ENCODE peak calls at places on chromosomes 16 and 17, in six cellular contexts. U, W, D, Z, A and T are unnamed samples.

GRCh38 chr17:48037036-48037881 is at the start of gene COPZ2:
- DNase-seq in A (peak; percentile 74), U (peak; percentile 71), Z (no peak), D (no peak), W (peak; percentile 77), T (peak; percentile 84)

GRCh38 chr16:84965428-84966149 is 45.7 kb downstream of the ZDHHC7 start:
- DNase-seq in W (no peak), Z (no peak), U (no peak), D (no peak), A (no peak), T (no peak)

GRCh38 chr16:77963185-77964044 is 58.9 kb upstream of the CLEC3A start:
- DNase-seq in A (no peak), Z (no peak), D (no peak), W (no peak), U (no peak), T (no peak)

GRCh38 chr16:84983308-84983707 is 28.0 kb downstream of the ZDHHC7 start:
- DNase-seq in A (no peak), D (no peak), Z (no peak), U (no peak), W (no peak), T (no peak)

GRCh38 chr16:67112591-67113399 is 3.1 kb downstream of the PHAF1 start:
- DNase-seq in U (no peak), A (peak; percentile 11), Z (no peak), W (no peak), D (no peak), T (no peak)

GRCh38 chr17:16003841-16004240 is 4.2 kb downstream of the TTC19 start:
- DNase-seq in W (no peak), A (no peak), D (no peak), Z (no peak), U (no peak), T (no peak)

GRCh38 chr17:60315650-60316049 is 76.3 kb downstream of the USP32 start:
- DNase-seq in W (no peak), D (no peak), U (no peak), A (no peak), Z (no peak), T (no peak)

GRCh38 chr17:78602246-78602645 is 25.1 kb upstream of the DNAH17 start:
- DNase-seq in D (no peak), A (no peak), Z (no peak), U (no peak), W (no peak), T (no peak)

GRCh38 chr17:69388791-69389442 is 25.6 kb upstream of the MAP2K6 start:
- DNase-seq in D (no peak), U (no peak), W (no peak), A (no peak), Z (no peak), T (no peak)

GRCh38 chr16:81405702-81406113 is 38.9 kb upstream of the CMIP start:
- DNase-seq in Z (peak; percentile 94), W (no peak), A (no peak), D (no peak), U (peak; percentile 90), T (peak; percentile 76)

GRCh38 chr17:83093506-83093905 is 14.1 kb downstream of the METRNL start:
- DNase-seq in A (no peak), U (no peak), Z (no peak), D (no peak), W (no peak), T (no peak)

GRCh38 chr17:253091-253846 is 71.8 kb upstream of the DOC2B start:
- DNase-seq in W (no peak), Z (no peak), U (no peak), A (no peak), D (no peak), T (no peak)

GRCh38 chr17:58328195-58329034 is at the start of gene TSPOAP1:
- DNase-seq in A (no peak), Z (no peak), W (peak; percentile 86), D (no peak), U (no peak), T (no peak)

GRCh38 chr16:84475643-84476240 is 28.7 kb downstream of the MEAK7 start:
- DNase-seq in W (no peak), D (no peak), A (no peak), Z (no peak), U (no peak), T (no peak)